ENCODE peak calls at places on chromosomes 3 and 15, in five cellular contexts. I, H, C, J and N are unnamed samples.

GRCh38 chr3:158802399-158803023 is 657 bp downstream of the MFSD1 start:
- DNase-seq in I (no peak), H (no peak), C (no peak), J (no peak), N (no peak)

GRCh38 chr15:96428742-96429141 is 98.2 kb downstream of the NR2F2 start:
- DNase-seq in I (no peak), H (peak), C (peak), J (no peak), N (peak)

GRCh38 chr3:99559196-99559595 is 79.2 kb upstream of the COL8A1 start:
- DNase-seq in I (no peak), H (no peak), C (no peak), J (no peak), N (peak)

GRCh38 chr3:48157215-48157840 is 30.9 kb downstream of the CDC25A start:
- DNase-seq in I (no peak), H (peak), C (no peak), J (no peak), N (peak)

GRCh38 chr3:141414800-141415462 is 46.6 kb downstream of the ZBTB38 start:
- DNase-seq in I (no peak), H (peak), C (no peak), J (no peak), N (peak)

GRCh38 chr15:96119734-96120133 is 210.8 kb upstream of the NR2F2 start:
- DNase-seq in I (no peak), H (no peak), C (no peak), J (no peak), N (no peak)

GRCh38 chr3:84074767-84075166 is 884.0 kb upstream of the CADM2 start:
- DNase-seq in I (no peak), H (no peak), C (no peak), J (no peak), N (no peak)

GRCh38 chr15:39589815-39590644 is 9.2 kb downstream of the THBS1 start:
- DNase-seq in I (no peak), H (peak), C (no peak), J (no peak), N (peak)

GRCh38 chr3:188842628-188843027 is 329.1 kb upstream of the TPRG1 start:
- DNase-seq in I (no peak), H (peak), C (no peak), J (no peak), N (peak)

GRCh38 chr3:52704611-52705437 is 767 bp downstream of the GLT8D1 start:
- DNase-seq in I (no peak), H (peak), C (peak), J (no peak), N (peak)

GRCh38 chr15:31606261-31606669 is 279.6 kb downstream of the KLF13 start:
- DNase-seq in I (no peak), H (no peak), C (no peak), J (no peak), N (peak)

GRCh38 chr3:10594915-10595314 is 89.5 kb upstream of the ATP2B2 start:
- DNase-seq in I (no peak), H (peak), C (peak), J (no peak), N (peak)

GRCh38 chr15:85761635-85762034 is 33.1 kb downstream of the KLHL25 start:
- DNase-seq in I (no peak), H (peak), C (no peak), J (no peak), N (no peak)

GRCh38 chr15:78640840-78641733 is at the start of gene CHRNB4:
- DNase-seq in I (no peak), H (peak), C (peak), J (no peak), N (no peak)

GRCh38 chr15:41115652-41116115 is 396 bp downstream of the INO80 start:
- DNase-seq in I (peak), H (peak), C (peak), J (peak), N (peak)

GRCh38 chr15:89772933-89773583 is 3.1 kb upstream of the MESP2 start:
- DNase-seq in I (no peak), H (peak), C (no peak), J (no peak), N (peak)

GRCh38 chr3:126963261-126964190 is 19.4 kb upstream of the PLXNA1 start:
- DNase-seq in I (no peak), H (no peak), C (no peak), J (no peak), N (no peak)

GRCh38 chr3:61530355-61530754 is 31.0 kb upstream of the PTPRG start:
- DNase-seq in I (no peak), H (peak), C (no peak), J (no peak), N (peak)

GRCh38 chr3:128555098-128555825 is 62.3 kb upstream of the GATA2 start:
- DNase-seq in I (no peak), H (peak), C (peak), J (no peak), N (no peak)

GRCh38 chr3:129605593-129606521 is 619 bp downstream of the PLXND1 start:
- DNase-seq in I (peak), H (peak), C (peak), J (peak), N (peak)

GRCh38 chr15:74178326-74179100 is 5.0 kb downstream of the ISLR start:
- DNase-seq in I (no peak), H (no peak), C (no peak), J (no peak), N (no peak)

GRCh38 chr3:66395635-66396034 is 105.2 kb downstream of the LRIG1 start:
- DNase-seq in I (no peak), H (no peak), C (no peak), J (no peak), N (no peak)

GRCh38 chr3:179608931-179609720 is 4.5 kb downstream of the NDUFB5 start:
- DNase-seq in I (no peak), H (no peak), C (no peak), J (no peak), N (no peak)

GRCh38 chr3:106255870-106256248 is 387.0 kb upstream of the CBLB start:
- DNase-seq in I (no peak), H (no peak), C (no peak), J (no peak), N (no peak)

GRCh38 chr3:188051801-188052228 is 102.1 kb upstream of the LPP start:
- DNase-seq in I (peak), H (peak), C (peak), J (peak), N (peak)

GRCh38 chr3:11774296-11774877 is 72.3 kb downstream of the TAMM41 start:
- DNase-seq in I (no peak), H (peak), C (peak), J (no peak), N (peak)

GRCh38 chr3:57064615-57065014 is 4.2 kb downstream of the SPATA12 start:
- DNase-seq in I (no peak), H (no peak), C (no peak), J (no peak), N (peak)

GRCh38 chr15:91866371-91866905 is 12.9 kb downstream of the SLCO3A1 start:
- DNase-seq in I (no peak), H (peak), C (no peak), J (no peak), N (peak)

GRCh38 chr3:100471436-100471835 is 21.0 kb upstream of the TMEM45A start:
- DNase-seq in I (no peak), H (no peak), C (no peak), J (no peak), N (peak)

GRCh38 chr3:141686477-141687280 is 51.4 kb upstream of the RNF7 start:
- DNase-seq in I (peak), H (peak), C (peak), J (peak), N (peak)

GRCh38 chr3:77414881-77415280 is 375.0 kb downstream of the ROBO2 start:
- DNase-seq in I (no peak), H (no peak), C (no peak), J (no peak), N (no peak)

GRCh38 chr3:190862209-190863118 is at the start of gene GMNC:
- DNase-seq in I (peak), H (peak), C (peak), J (peak), N (peak)

DNA sequence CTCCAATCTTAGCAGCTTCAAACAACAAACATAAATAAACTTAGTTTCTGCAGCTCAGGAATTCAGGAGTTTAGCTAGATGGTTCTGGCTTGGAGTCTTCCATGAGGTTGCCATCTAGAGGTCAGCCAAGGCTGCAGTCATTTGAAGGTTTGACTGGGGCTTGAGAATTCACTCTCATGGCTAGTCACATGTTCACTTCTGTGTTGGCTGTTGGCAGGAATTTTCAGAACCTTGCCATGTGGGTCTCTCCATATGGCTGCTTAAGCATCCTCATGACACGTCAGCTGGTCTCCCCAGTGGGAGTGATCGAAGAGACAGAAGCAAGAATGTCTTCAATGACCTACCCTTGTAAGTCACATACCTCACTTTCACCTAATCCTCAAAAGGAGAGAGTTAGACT is 269.2 kb upstream of the CNTN3 start:
- DNase-seq in I (no peak), H (peak), C (no peak), J (no peak), N (no peak)
- TF ChIP-seq CTCF in I (no peak), H (peak), C (no peak), J (no peak), N (peak)

GRCh38 chr3:172044833-172045585 is 5.6 kb downstream of the FNDC3B start:
- DNase-seq in I (no peak), H (no peak), C (no peak), J (no peak), N (no peak)
- H3K4me3 ChIP-seq in I (no peak), H (peak), C (no peak), J (no peak), N (peak)

GRCh38 chr3:13047296-13048165 is 25.7 kb downstream of the IQSEC1 start:
- DNase-seq in I (no peak), H (no peak), C (no peak), J (no peak), N (no peak)
- TF ChIP-seq CTCF in I (no peak), H (no peak), C (peak), J (no peak), N (peak)

DNA sequence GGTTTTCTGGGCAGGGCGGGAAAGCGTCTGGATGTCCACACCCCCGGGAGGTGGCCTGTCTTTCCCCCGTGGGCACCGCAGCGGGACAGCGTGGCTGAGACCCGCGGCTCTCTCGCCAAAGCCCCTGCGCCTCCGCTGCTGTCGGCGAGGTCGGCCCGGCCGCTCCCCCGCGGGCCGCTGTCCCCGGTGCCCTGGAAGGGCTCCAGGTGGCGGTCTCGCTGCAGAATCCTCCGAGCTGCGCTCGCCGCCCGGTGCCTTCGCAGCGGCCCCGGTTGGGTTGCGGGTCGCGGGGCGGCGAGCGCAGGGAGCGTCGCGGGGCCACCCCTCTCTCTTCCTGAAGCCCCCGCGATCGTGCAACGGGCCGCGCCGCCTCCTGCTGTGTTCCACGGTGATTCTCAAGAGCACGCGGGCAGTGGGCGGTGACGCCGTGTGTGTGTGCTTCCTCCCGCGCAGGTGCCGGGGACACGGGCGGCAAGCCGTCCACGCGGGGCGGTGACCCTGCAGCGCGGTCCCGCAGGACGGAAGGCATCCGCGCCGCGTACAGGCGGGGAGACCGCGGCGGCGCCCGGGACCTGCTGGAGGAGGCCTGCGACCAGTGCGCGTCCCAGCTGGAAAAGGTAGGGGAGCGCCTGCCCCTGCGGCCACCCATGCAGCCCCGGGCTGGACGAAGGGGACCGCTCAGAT is 54.3 kb downstream of the LRRK1 start:
- DNase-seq in I (no peak), H (no peak), C (no peak), J (no peak), N (no peak)
- H3K4me3 ChIP-seq in I (peak), H (peak), C (no peak), J (peak), N (peak)

GRCh38 chr3:140274429-140274828 is 339.4 kb downstream of the CLSTN2 start:
- DNase-seq in I (no peak), H (no peak), C (no peak), J (no peak), N (no peak)

GRCh38 chr3:140273542-140274195 is 338.7 kb downstream of the CLSTN2 start:
- DNase-seq in I (no peak), H (no peak), C (no peak), J (no peak), N (no peak)

GRCh38 chr3:140277886-140278285 is 342.9 kb downstream of the CLSTN2 start:
- DNase-seq in I (no peak), H (no peak), C (no peak), J (no peak), N (no peak)

DNA sequence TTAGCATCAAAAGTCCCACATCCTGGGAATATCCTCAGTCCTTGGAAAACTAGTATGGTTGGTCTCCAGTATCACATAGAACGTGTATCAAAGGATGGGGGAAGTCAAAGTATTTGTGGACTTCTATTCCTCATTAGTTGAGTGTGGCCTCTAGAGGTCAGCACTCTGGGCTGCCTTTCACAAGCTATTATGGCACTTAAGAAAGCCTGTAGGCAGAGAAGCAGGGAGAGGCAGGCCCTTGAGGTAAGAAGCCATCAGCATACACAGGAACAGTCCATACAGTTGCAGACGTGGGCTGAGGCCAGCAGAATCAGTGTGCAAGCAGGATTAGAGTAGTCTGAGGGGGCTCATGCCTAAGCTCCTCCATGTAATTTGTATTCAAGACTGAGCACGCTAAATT is 341.7 kb downstream of the CLSTN2 start:
- DNase-seq in I (no peak), H (peak), C (no peak), J (no peak), N (peak)
- TF ChIP-seq CTCF in I (no peak), H (peak), C (peak), J (no peak), N (peak)

DNA sequence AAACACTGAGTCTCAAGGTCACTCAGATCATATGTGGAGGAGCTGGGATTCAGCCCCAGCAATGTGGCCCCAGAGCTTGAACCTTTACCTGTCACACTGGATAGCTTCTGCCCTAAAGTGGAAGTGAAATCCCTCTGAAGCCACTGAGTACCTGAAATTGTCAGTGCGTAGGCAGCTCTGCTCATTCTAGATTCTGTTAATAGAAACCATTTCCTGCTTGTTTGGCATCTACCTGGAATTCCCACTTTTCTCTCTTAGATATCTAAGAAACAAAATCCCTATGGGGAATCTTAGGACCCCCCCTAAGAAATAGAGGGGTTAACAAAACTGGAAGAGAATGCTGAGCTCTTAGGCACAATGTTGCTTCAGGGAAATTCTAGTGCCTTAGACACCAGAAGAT is 29.8 kb downstream of the FBXL22 start:
- DNase-seq in I (no peak), H (no peak), C (no peak), J (no peak), N (no peak)
- H3K4me3 ChIP-seq in I (no peak), H (no peak), C (no peak), J (no peak), N (no peak)

GRCh38 chr3:194354315-194354714 is 3.2 kb upstream of the CPN2 start:
- DNase-seq in I (no peak), H (no peak), C (no peak), J (no peak), N (no peak)

GRCh38 chr3:194352631-194353290 is 1.6 kb upstream of the CPN2 start:
- DNase-seq in I (no peak), H (no peak), C (no peak), J (no peak), N (no peak)

GRCh38 chr3:194351080-194351672 is at the start of gene CPN2:
- DNase-seq in I (no peak), H (no peak), C (no peak), J (no peak), N (no peak)

GRCh38 chr3:194350726-194351071 is 429 bp downstream of the CPN2 start:
- DNase-seq in I (no peak), H (no peak), C (no peak), J (no peak), N (no peak)

DNA sequence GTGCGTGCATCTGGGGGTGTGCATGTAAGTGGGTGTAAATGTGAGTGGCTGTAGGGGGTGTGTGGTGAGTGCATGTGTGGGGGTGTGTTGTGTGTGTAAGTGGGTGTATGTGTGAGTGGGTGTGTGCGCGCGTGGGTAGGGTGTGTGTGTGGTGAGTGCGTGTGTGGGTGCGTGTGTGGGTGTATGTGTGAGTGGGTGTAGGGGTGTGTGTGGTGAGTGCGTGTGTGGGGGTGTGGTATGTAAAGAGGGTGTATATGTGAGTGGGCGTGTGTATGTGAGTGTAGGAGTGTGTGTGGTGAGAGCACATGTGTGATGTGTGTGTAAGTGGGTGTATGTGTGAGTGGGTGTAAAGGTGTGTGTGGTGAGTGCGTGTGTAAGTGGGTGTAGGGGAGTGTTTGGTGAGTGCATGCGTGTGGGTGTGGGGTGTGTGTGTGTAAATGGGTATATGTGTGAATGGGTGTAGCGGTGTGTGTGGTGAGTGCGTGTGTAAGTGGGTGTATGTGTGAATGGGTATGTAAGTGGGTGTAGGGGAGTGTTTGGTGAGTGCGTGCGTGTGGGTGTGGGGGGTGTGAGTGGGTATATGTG is 916 bp upstream of the CPN2 start:
- DNase-seq in I (no peak), H (no peak), C (no peak), J (no peak), N (no peak)
- TF ChIP-seq CTCF in I (no peak), H (no peak), C (no peak), J (no peak), N (no peak)

GRCh38 chr3:110420158-110420641 is 651.4 kb upstream of the NECTIN3 start:
- DNase-seq in I (no peak), H (peak), C (no peak), J (no peak), N (peak)
- H3K4me3 ChIP-seq in I (no peak), H (peak), C (no peak), J (no peak), N (peak)

DNA sequence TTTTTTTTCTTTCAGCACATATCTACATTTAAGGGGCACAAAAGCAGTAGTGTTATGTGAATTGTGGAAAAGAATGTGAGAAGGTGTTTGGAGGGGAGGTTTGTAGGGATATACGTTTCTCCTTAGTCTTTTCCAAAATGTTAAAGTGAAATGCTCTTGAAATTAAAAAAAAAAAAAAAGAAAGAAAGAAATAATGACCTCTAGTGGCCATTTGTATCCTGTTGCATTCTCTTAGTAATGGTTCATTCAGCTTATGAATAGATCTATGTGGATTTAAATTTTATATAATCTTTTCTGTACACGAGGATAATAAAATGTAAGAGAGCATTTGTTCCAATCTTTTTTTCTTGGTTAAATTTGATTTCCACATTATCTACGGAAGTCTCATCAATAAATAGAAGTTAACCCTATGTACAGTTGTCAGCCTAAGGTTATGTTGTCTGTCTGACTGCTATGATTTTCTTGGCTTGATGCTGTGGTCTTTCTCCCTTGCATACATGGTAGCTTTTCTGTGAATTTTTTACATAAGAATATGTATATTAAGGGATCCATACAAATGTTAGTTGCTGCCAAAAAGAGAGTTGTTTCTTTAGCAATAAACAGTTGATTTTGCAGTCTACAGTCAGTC is 1.7 kb downstream of the P2RY13 start:
- DNase-seq in I (no peak), H (peak), C (no peak), J (no peak), N (peak)
- TF ChIP-seq CTCF in I (peak), H (peak), C (peak), J (peak), N (peak)